ENCODE peak calls at places on chromosomes 11 and 22, in six cellular contexts. L is NAMALWA, T is memory B cell, H is NCI-H1436, B is SIG-M5, I is neural progenitor cell. K is an unnamed sample.

GRCh38 chr22:46012881-46013281 is 35.9 kb upstream of the WNT7B start:
- DNase-seq in I (no peak), T (no peak), H (no peak), B (no peak), L (no peak), K (no peak)

GRCh38 chr11:70080763-70081162 is 2.6 kb downstream of the ANO1 start:
- DNase-seq in T (no peak), L (no peak), H (no peak), I (no peak), B (no peak), K (no peak)

GRCh38 chr11:64103377-64103985 is 62.4 kb downstream of the MACROD1 start:
- DNase-seq in H (peak), T (no peak), I (peak), B (no peak), L (no peak), K (no peak)

GRCh38 chr11:77066229-77067023 is at the start of gene CAPN5:
- DNase-seq in B (no peak), T (peak), H (peak), I (peak), L (peak), K (peak)

GRCh38 chr22:50710221-50710620 is 27.8 kb upstream of the ACR start:
- DNase-seq in H (no peak), B (no peak), L (no peak), T (no peak), I (no peak), K (no peak)

GRCh38 chr22:31881867-31882266 is 62.5 kb upstream of the YWHAH start:
- DNase-seq in T (no peak), I (no peak), L (no peak), B (no peak), H (no peak), K (no peak)

GRCh38 chr22:35882226-35883027 is 146.2 kb downstream of the RBFOX2 start:
- DNase-seq in T (no peak), L (peak), I (no peak), B (no peak), H (no peak), K (no peak)

GRCh38 chr11:79150966-79151365 is 289.9 kb downstream of the TENM4 start:
- DNase-seq in I (no peak), B (no peak), T (no peak), H (no peak), L (no peak), K (no peak)

GRCh38 chr11:1262172-1263006 is 39.5 kb downstream of the MUC5B start:
- DNase-seq in L (peak), B (peak), I (peak), H (peak), T (peak), K (peak)

K was measured in G401.